ENCODE peak calls at places on chromosome 16, in five cellular contexts. Y is astrocyte of the spinal cord, M is cardiac muscle cell, V is A673, N is small intestine. O is an unnamed sample.

GRCh38 chr16:19874816-19875546 is 9.7 kb downstream of the GPRC5B start:
- DNase-seq in Y (no peak), M (no peak), V (no peak), N (no peak), O (no peak)

GRCh38 chr16:66427871-66428681 is 981 bp downstream of the BEAN1 start:
- DNase-seq in Y (no peak), M (no peak), V (no peak), N (no peak), O (peak)

GRCh38 chr16:22424161-22424937 is 49.9 kb upstream of the CDR2 start:
- DNase-seq in Y (no peak), M (peak), V (no peak), N (no peak), O (peak)

GRCh38 chr16:77991701-77992100 is 30.6 kb upstream of the CLEC3A start:
- DNase-seq in Y (no peak), M (no peak), V (no peak), N (no peak), O (no peak)

GRCh38 chr16:87837627-87838289 is 31.5 kb downstream of the SLC7A5 start:
- DNase-seq in Y (no peak), M (no peak), V (no peak), N (no peak), O (no peak)

GRCh38 chr16:35195173-35195863 is 1735.9 kb downstream of the TP53TG3F start:
- DNase-seq in Y (no peak), M (no peak), V (no peak), N (no peak), O (no peak)

GRCh38 chr16:30797670-30798309 is 10.8 kb upstream of the ZNF629 start:
- DNase-seq in Y (no peak), M (no peak), V (no peak), N (no peak), O (no peak)

GRCh38 chr16:67562526-67562917 is at the start of gene CTCF:
- DNase-seq in Y (peak), M (peak), V (peak), N (peak), O (peak)

GRCh38 chr16:73280366-73280765 is 232.4 kb upstream of the ZFHX3 start:
- DNase-seq in Y (no peak), M (no peak), V (no peak), N (no peak), O (no peak)

GRCh38 chr16:15874745-15875314 is 13.6 kb downstream of the CEP20 start:
- DNase-seq in Y (peak), M (peak), V (peak), N (peak), O (no peak)

GRCh38 chr16:8963010-8963824 is 489 bp downstream of the USP7 start:
- DNase-seq in Y (no peak), M (no peak), V (peak), N (no peak), O (peak)

GRCh38 chr16:66746682-66747081 is 4.7 kb downstream of the DYNC1LI2 start:
- DNase-seq in Y (peak), M (peak), V (no peak), N (no peak), O (no peak)

GRCh38 chr16:88289549-88290344 is 93.0 kb upstream of the ZNF469 start:
- DNase-seq in Y (no peak), M (no peak), V (no peak), N (no peak), O (no peak)

GRCh38 chr16:48276102-48276501 is 28.8 kb upstream of the ABCC11 start:
- DNase-seq in Y (peak), M (no peak), V (no peak), N (peak), O (no peak)

GRCh38 chr16:17342031-17342430 is 128.7 kb downstream of the XYLT1 start:
- DNase-seq in Y (no peak), M (no peak), V (no peak), N (no peak), O (no peak)

GRCh38 chr16:23072084-23072599 is 77.1 kb downstream of the USP31 start:
- DNase-seq in Y (peak), M (peak), V (no peak), N (peak), O (peak)

GRCh38 chr16:85652431-85653221 is 36.1 kb downstream of the GINS2 start:
- DNase-seq in Y (peak), M (peak), V (peak), N (peak), O (peak)

GRCh38 chr16:55521792-55522191 is 12.9 kb downstream of the LPCAT2 start:
- DNase-seq in Y (no peak), M (no peak), V (no peak), N (no peak), O (no peak)

GRCh38 chr16:54655171-54655590 is 275.5 kb upstream of the IRX5 start:
- DNase-seq in Y (peak), M (peak), V (peak), N (no peak), O (no peak)

GRCh38 chr16:17266606-17267313 is 204.0 kb downstream of the XYLT1 start:
- DNase-seq in Y (no peak), M (no peak), V (no peak), N (peak), O (peak)

GRCh38 chr16:65666132-65666869 is 544.4 kb upstream of the CDH11 start:
- DNase-seq in Y (peak), M (no peak), V (no peak), N (no peak), O (no peak)

GRCh38 chr16:30953511-30954124 is 3.9 kb upstream of the SETD1A start:
- DNase-seq in Y (peak), M (peak), V (peak), N (peak), O (peak)

GRCh38 chr16:75576384-75576811 is 10.2 kb downstream of the GABARAPL2 start:
- DNase-seq in Y (no peak), M (no peak), V (no peak), N (no peak), O (no peak)

GRCh38 chr16:4373909-4374742 is 2.5 kb downstream of the VASN start:
- DNase-seq in Y (peak), M (peak), V (peak), N (no peak), O (peak)
- H3K4me3 ChIP-seq in Y (peak), M (no peak), V (peak), N (no peak), O (no peak)

GRCh38 chr16:6548507-6548906 is 784.1 kb upstream of the RBFOX1 start:
- DNase-seq in Y (no peak), M (no peak), V (no peak), N (no peak), O (no peak)
- H3K4me3 ChIP-seq in Y (no peak), M (no peak), V (no peak), N (no peak), O (no peak)

GRCh38 chr16:643050-643368 is 1.4 kb downstream of the MCRIP2 start:
- DNase-seq in Y (no peak), M (no peak), V (no peak), N (no peak), O (no peak)
- H3K4me3 ChIP-seq in Y (no peak), M (peak), V (peak), N (peak), O (no peak)

DNA sequence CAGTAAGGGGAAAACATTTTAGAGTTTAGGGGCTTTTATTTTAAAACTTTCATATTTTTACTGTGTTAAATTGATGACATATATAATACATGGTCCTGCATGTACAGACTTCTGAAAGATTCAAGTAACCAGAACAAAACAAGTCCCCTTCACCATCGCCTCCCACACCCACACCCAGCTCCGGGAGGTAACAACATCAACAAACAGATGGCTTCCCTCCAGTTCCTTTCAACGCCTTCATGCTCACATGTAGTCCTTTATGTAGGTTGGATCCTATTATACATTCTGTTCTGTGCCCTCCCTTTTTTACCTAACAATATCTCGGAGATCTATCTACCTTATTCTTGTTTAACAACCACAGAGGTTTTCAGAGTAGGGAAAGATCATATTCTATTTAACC is 30.5 kb downstream of the GINS3 start:
- DNase-seq in Y (no peak), M (peak), V (no peak), N (no peak), O (no peak)
- H3K4me3 ChIP-seq in Y (no peak), M (no peak), V (no peak), N (no peak), O (no peak)

GRCh38 chr16:678858-679807 is 1.1 kb upstream of the STUB1 start:
- DNase-seq in Y (peak), M (peak), V (peak), N (peak), O (peak)
- H3K4me3 ChIP-seq in Y (peak), M (peak), V (peak), N (peak), O (no peak)

DNA sequence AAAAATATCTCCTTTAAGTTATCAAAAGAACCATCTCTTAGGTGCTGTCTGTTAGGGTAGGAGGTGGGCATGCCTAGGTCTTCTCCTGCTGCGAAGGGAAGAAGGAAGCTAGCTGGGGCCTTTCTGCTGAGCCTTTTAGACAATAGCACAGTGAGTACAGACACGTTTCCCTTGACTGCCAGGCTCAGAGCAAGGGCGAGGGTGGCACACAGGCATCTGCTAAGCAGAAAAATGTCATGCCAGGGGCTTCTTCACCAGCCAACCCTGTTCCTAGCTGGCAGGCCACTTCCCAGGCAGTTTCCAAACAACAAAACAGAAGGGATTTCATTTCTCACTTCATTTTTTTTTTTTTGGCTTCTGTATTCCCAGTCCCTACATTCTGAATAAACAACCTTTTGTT is 168.1 kb upstream of the MAF start:
- DNase-seq in Y (no peak), M (no peak), V (no peak), N (peak), O (peak)
- H3K4me3 ChIP-seq in Y (no peak), M (no peak), V (no peak), N (no peak), O (no peak)

DNA sequence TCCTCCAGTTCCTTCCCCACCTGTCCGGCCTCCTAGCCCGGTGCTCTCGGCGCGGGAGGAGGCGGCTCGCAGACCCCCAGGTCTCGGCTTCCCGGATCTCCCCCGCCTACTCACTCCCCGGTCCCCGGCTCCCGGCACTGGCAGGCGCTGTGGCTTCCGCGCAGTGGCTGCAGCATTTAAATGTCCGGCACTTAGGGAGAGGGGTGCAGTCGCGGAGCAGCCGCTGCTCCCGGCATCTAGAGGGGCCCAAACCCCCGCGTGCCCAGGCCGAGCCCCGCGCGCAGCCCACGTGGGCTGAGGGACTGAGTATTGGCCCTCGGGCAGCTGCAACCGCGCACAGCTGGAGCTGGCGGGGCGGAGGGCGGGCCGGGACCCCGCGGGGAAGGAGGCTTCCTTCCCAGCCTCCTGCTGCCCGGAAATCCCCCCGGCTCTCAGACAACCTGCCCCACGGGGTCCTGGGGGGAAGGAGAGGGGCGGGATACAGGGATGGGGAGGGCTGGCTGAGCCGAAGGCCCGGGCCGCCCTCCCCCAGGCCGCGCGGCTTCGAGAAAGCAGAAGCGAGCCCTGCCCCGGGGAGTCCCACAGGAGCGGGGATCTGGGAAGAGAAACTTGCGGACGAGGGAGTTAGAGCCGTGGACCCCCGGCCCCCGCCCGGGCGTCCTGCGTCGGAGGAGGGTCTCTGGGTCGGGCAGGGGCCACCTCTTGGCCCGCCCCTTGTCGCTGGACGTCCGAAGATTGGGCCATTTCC is 429 bp upstream of the MMP25 start:
- DNase-seq in Y (no peak), M (peak), V (no peak), N (no peak), O (no peak)
- H3K4me3 ChIP-seq in Y (peak), M (peak), V (peak), N (peak), O (no peak)

GRCh38 chr16:57870753-57871454 is 68.6 kb upstream of the KIFC3 start:
- DNase-seq in Y (no peak), M (no peak), V (no peak), N (no peak), O (no peak)

GRCh38 chr16:57867000-57867561 is 64.8 kb upstream of the KIFC3 start:
- DNase-seq in Y (no peak), M (no peak), V (no peak), N (no peak), O (no peak)

GRCh38 chr16:57871457-57871856 is 69.2 kb upstream of the KIFC3 start:
- DNase-seq in Y (peak), M (peak), V (peak), N (no peak), O (no peak)

GRCh38 chr16:57866529-57866918 is 64.2 kb upstream of the KIFC3 start:
- DNase-seq in Y (no peak), M (no peak), V (no peak), N (no peak), O (no peak)

GRCh38 chr16:57868913-57869520 is 66.7 kb upstream of the KIFC3 start:
- DNase-seq in Y (no peak), M (no peak), V (no peak), N (no peak), O (no peak)
- H3K4me3 ChIP-seq in Y (no peak), M (no peak), V (no peak), N (no peak), O (no peak)

GRCh38 chr16:69133555-69133954 is 1.1 kb downstream of the UTP4 start:
- DNase-seq in Y (no peak), M (no peak), V (no peak), N (no peak), O (no peak)

GRCh38 chr16:69130461-69130860 is 1.9 kb downstream of the CHTF8 start:
- DNase-seq in Y (no peak), M (no peak), V (no peak), N (no peak), O (no peak)

GRCh38 chr16:69132424-69133252 is at the start of the genes CHTF8 and UTP4:
- DNase-seq in Y (peak), M (peak), V (peak), N (peak), O (peak)

GRCh38 chr16:69131167-69131748 is 1.1 kb downstream of the CHTF8 start:
- DNase-seq in Y (peak), M (peak), V (peak), N (no peak), O (no peak)

GRCh38 chr16:69131749-69132423 is 502 bp downstream of the CHTF8 start:
- DNase-seq in Y (peak), M (peak), V (peak), N (peak), O (peak)
- H3K4me3 ChIP-seq in Y (peak), M (peak), V (peak), N (peak), O (peak)

GRCh38 chr16:669666-670065 is 1.7 kb downstream of the RHOT2 start:
- DNase-seq in Y (no peak), M (no peak), V (no peak), N (no peak), O (no peak)
- H3K4me3 ChIP-seq in Y (no peak), M (no peak), V (no peak), N (no peak), O (no peak)